ENCODE peak calls at places on chromosomes 13 and 19, in four cellular contexts. X is WTC11, C is K562, P is GM12878. W is an unnamed sample.

GRCh38 chr13:99617474-99618255 is 116.4 kb downstream of the TM9SF2 start:
- DNase-seq in X (peak), C (peak), P (no peak), W (peak)

GRCh38 chr13:28754698-28755545 is 36.2 kb upstream of the SLC46A3 start:
- DNase-seq in X (peak), C (peak), P (no peak), W (peak)

GRCh38 chr19:38004100-38004504 is 97.1 kb downstream of the SIPA1L3 start:
- DNase-seq in X (no peak), C (no peak), P (no peak), W (no peak)

GRCh38 chr19:13615890-13616289 is 109.6 kb upstream of the CACNA1A start:
- DNase-seq in X (no peak), C (no peak), P (no peak), W (no peak)

GRCh38 chr19:47713046-47714021 is at the start of gene EHD2:
- DNase-seq in X (peak), C (peak), P (no peak), W (peak)

GRCh38 chr19:1069009-1069779 is 2.2 kb downstream of the ARHGAP45 start:
- DNase-seq in X (no peak), C (no peak), P (no peak), W (no peak)

GRCh38 chr13:97205971-97206370 is 16.2 kb upstream of the MBNL2 start:
- DNase-seq in X (no peak), C (no peak), P (no peak), W (no peak)

GRCh38 chr13:22240716-22241115 is 569.8 kb downstream of the FGF9 start:
- DNase-seq in X (no peak), C (no peak), P (no peak), W (no peak)

GRCh38 chr13:20565120-20565736 is 1.7 kb upstream of the IFT88 start:
- DNase-seq in X (no peak), C (no peak), P (no peak), W (no peak)

GRCh38 chr19:19591133-19591825 is 27.2 kb downstream of the PBX4 start:
- DNase-seq in X (peak), C (no peak), P (peak), W (no peak)

GRCh38 chr19:38831142-38831605 is 420 bp downstream of the ECH1 start:
- DNase-seq in X (peak), C (no peak), P (no peak), W (peak)

GRCh38 chr13:109654341-109655205 is 131.8 kb downstream of the IRS2 start:
- DNase-seq in X (no peak), C (no peak), P (no peak), W (no peak)

GRCh38 chr19:18853755-18854427 is 22.1 kb downstream of the UPF1 start:
- DNase-seq in X (no peak), C (no peak), P (no peak), W (no peak)

GRCh38 chr13:76816394-76816793 is 69.8 kb downstream of the KCTD12 start:
- DNase-seq in X (no peak), C (no peak), P (no peak), W (no peak)

DNA sequence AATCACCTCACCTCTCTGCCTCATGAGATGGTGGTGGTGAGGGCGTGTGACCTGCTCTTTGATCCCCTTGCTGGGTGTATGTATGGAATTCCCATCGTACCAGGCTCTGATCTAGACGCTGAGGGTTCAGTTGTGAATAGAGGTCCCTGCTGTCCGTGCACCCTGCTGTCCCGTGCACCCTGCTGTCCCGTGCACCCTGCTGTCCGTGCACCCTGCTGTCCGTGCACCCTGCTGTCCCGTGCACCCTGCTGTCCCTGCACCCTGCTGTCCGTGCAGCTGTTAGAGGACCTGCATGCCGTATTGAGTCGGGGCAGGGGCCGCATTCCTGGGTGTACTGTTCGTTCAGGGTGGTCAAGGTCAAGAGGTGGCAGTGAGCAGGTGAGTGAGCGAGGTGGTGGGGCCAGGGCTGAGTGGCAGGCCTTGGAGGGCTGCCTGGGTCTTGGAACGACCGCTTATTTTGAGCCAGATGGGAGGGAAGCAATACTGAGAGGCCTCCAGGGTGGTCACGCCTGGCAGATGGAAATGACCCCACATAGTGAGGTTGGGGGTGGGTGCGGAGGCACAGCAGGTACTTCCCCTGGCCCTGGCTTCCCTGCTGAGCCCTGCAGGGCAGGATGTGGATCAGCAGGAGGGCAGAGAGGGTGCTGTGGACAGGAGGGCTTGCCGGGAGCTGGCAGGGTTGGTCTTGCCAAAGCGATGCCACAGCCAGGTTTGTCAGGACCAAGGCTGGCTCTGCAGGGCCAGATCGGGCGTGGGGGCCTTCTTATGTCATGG is 4.6 kb upstream of the EPN1 start:
- DNase-seq in X (peak), C (no peak), P (no peak), W (no peak)
- TF ChIP-seq USF1 in X (no peak), C (no peak), P (no peak), W (no peak)

GRCh38 chr19:39927524-39928356 is 6.7 kb downstream of the FCGBP start:
- DNase-seq in X (no peak), C (no peak), P (no peak), W (no peak)
- TF ChIP-seq USF1 in X (no peak), C (no peak), P (no peak), W (no peak)

GRCh38 chr19:7924241-7924640 is 1.7 kb downstream of the CTXN1 start:
- DNase-seq in X (no peak), C (no peak), P (no peak), W (no peak)

GRCh38 chr19:7926021-7926726 is at the start of gene CTXN1:
- DNase-seq in X (peak), C (peak), P (no peak), W (peak)

GRCh38 chr19:7926727-7927604 is 1.0 kb upstream of the CTXN1 start:
- DNase-seq in X (no peak), C (no peak), P (no peak), W (peak)

GRCh38 chr19:7924651-7925170 is 1.2 kb downstream of the CTXN1 start:
- DNase-seq in X (no peak), C (no peak), P (no peak), W (no peak)

DNA sequence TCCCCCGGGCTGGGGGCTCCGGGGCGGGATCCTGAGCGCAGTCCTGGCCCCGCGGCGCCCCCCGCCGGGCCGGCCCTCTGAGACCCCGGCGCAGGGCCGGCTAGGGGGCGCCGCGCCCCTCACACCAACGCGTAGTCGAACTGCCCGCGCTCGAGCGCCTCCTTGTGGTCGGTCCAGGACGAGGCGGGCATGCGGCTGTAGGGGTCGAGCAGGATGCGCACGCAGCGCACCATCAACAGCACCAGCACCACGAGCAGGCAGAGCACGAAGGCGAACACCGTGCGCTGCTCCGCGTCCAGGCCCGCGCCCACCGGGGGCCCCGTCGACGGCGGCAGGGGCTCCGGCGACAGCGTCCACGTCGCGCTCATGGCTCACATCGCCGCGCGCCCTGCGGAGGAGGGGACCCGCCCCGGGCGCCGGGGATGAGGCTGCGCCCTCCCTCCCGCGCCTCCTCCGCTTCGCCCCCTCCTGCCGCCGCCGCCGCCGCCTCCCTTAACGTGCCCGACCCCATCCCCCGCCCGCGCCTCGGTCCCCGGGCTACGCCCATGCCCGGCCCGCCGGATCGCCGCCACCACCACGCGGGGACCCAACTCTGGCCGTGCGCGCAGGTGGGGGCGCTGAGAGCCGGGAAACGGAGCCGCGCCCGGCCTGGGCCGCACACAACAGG is 631 bp downstream of the CTXN1 start:
- DNase-seq in X (peak), C (peak), P (no peak), W (peak)
- TF ChIP-seq USF1 in X (peak), C (no peak), P (no peak), W (no peak)

GRCh38 chr13:33015791-33016323 is 366 bp upstream of the KL start:
- DNase-seq in X (peak), C (no peak), P (no peak), W (no peak)
- TF ChIP-seq USF1 in X (no peak), C (no peak), P (no peak), W (no peak)

GRCh38 chr19:16473875-16474397 is 2.2 kb upstream of the EPS15L1 start:
- DNase-seq in X (no peak), C (no peak), P (no peak), W (no peak)

GRCh38 chr19:16467581-16467980 is 4.2 kb downstream of the EPS15L1 start:
- DNase-seq in X (no peak), C (no peak), P (no peak), W (peak)

GRCh38 chr19:16472992-16473391 is 1.2 kb upstream of the EPS15L1 start:
- DNase-seq in X (no peak), C (no peak), P (no peak), W (no peak)

GRCh38 chr19:16470541-16470910 is 1.2 kb downstream of the EPS15L1 start:
- DNase-seq in X (no peak), C (no peak), P (no peak), W (no peak)

GRCh38 chr19:16470911-16471811 is 609 bp downstream of the EPS15L1 start:
- DNase-seq in X (no peak), C (no peak), P (no peak), W (no peak)
- TF ChIP-seq USF1 in X (no peak), C (peak), P (no peak), W (no peak)

W was measured in SK-N-SH.